ENCODE peak calls at places on chromosomes 13 and 19, in six cellular contexts. I is esophagus muscularis mucosa, N is OCI-LY7, D is stomach, M is lower lobe of right lung, B is hepatocyte. T is an unnamed sample. For H3K36me3, the result is how much of the 10 kb centered on the place peaks cover.

GRCh38 chr19:16588089-16588823 is 16.0 kb upstream of the SLC35E1 start:
- DNase-seq in N (peak), I (no peak), D (no peak), B (no peak), M (no peak), T (peak)

GRCh38 chr13:49098771-49099512 is 121.2 kb upstream of the MLNR start:
- DNase-seq in I (no peak), B (no peak), M (no peak), N (peak), D (no peak), T (peak)

GRCh38 chr13:113273856-113274590 is 23.0 kb upstream of the LAMP1 start:
- DNase-seq in N (no peak), B (peak), D (no peak), I (no peak), M (peak), T (no peak)

GRCh38 chr19:35879770-35880317 is 11.5 kb downstream of the APLP1 start:
- DNase-seq in I (no peak), B (peak), M (peak), N (peak), D (peak), T (peak)

GRCh38 chr13:57638147-57638890 is 6.8 kb downstream of the PCDH17 start:
- DNase-seq in B (no peak), I (no peak), M (no peak), N (no peak), D (no peak), T (no peak)

GRCh38 chr19:34254552-34255432 is at the start of gene GARRE1:
- DNase-seq in B (peak), M (peak), I (no peak), N (peak), D (peak), T (peak)

GRCh38 chr13:100428966-100429365 is 159.6 kb downstream of the GGACT start:
- DNase-seq in D (no peak), I (no peak), N (no peak), M (no peak), B (no peak), T (no peak)

GRCh38 chr19:39928357-39928725 is 6.1 kb downstream of the FCGBP start:
- DNase-seq in B (no peak), M (no peak), D (no peak), I (no peak), N (no peak), T (no peak)

GRCh38 chr13:104584481-104584880 is 1518.3 kb upstream of the SLC10A2 start:
- DNase-seq in B (no peak), I (no peak), M (no peak), N (no peak), D (no peak), T (no peak)

GRCh38 chr19:9793051-9793591 is 24.6 kb upstream of the ZNF846 start:
- DNase-seq in M (peak), I (peak), B (peak), D (peak), N (peak), T (no peak)

GRCh38 chr19:55197531-55197930 is 11.8 kb downstream of the PTPRH start:
- DNase-seq in N (peak), D (no peak), I (no peak), B (peak), M (no peak), T (no peak)

GRCh38 chr19:39129116-39129515 is 3.5 kb downstream of the PAK4 start:
- DNase-seq in B (no peak), D (no peak), I (no peak), M (no peak), N (no peak), T (no peak)

GRCh38 chr13:28609936-28610335 is 49.0 kb upstream of the POMP start:
- DNase-seq in D (no peak), N (no peak), I (no peak), B (no peak), M (no peak), T (no peak)

GRCh38 chr19:18464646-18465045 is 26.7 kb upstream of the ISYNA1 start:
- DNase-seq in I (peak), D (peak), B (peak), N (no peak), M (peak), T (no peak)
- TF ChIP-seq CTCF in I (no peak), D (no peak), B (no peak), N (no peak), M (no peak), T (no peak)

GRCh38 chr13:19737844-19738557 is 44.7 kb downstream of the PSPC1 start:
- DNase-seq in N (no peak), B (no peak), M (no peak), I (no peak), D (no peak), T (no peak)
- H3K36me3 ChIP-seq in N (half or more), B (under half), M (half or more), I (under half), D (under half), T (under half)

GRCh38 chr19:3605770-3606169 is 905 bp downstream of the TBXA2R start:
- DNase-seq in M (no peak), N (no peak), I (no peak), B (no peak), D (no peak), T (no peak)
- H3K4me3 ChIP-seq in M (peak), N (no peak), I (peak), B (no peak), D (peak), T (no peak)

DNA sequence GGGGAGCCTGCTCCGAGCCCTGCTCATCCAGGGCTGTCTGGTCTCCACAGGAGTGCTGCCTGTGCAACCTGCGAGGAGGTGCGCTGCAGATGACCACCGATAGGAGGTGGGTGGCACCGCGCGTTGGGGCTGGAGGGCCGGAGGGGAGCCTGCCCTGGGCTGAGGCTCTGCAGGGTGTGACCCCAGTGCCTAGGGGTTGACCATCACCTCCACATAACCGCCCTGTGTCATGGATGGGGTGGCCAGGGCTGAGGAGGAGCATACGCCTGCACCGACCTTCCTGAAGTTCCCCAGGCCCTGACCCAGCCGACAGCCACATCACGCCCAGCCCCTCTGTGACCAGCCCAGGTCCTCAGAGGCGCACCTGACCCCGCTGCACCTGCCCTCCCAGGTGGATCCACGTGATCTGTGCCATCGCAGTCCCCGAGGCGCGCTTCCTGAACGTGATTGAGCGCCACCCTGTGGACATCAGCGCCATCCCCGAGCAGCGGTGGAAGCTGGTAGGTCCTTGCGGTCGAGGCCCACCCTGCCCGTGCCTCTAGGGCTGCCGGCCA is 168.7 kb downstream of the KDM4B start:
- DNase-seq in D (no peak), M (no peak), N (no peak), I (no peak), B (no peak), T (no peak)
- TF ChIP-seq CTCF in D (no peak), M (no peak), N (peak), I (peak), B (peak), T (peak)

DNA sequence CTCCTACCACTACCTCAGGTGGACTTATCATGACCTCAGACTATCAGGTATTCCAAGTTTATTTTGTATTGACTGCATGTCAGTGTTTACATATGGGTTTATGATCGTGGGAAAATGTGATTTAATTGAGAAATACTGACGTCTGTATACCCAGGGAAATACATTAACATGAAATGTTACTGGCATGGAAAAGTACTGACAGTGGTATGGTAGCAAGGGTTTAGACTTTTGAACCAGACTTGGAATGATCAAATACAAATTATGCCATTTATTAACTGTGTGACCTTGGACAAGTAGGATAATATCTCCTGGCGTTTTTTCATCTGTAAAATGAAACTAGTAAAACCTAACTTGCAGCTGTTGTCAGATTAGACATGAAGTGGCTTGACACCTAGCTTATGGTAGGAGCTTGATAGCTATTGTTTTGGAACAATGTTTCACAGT is 147.7 kb downstream of the CDK8 start:
- DNase-seq in B (no peak), D (no peak), N (no peak), M (no peak), I (no peak), T (no peak)
- H3K36me3 ChIP-seq in B (under half), D (under half), N (under half), M (under half), I (under half), T (under half)

GRCh38 chr13:106099765-106100164 is 435.7 kb downstream of the EFNB2 start:
- DNase-seq in B (no peak), M (no peak), N (no peak), D (no peak), I (no peak), T (no peak)
- H3K4me3 ChIP-seq in B (no peak), M (no peak), N (no peak), D (no peak), I (no peak), T (no peak)

DNA sequence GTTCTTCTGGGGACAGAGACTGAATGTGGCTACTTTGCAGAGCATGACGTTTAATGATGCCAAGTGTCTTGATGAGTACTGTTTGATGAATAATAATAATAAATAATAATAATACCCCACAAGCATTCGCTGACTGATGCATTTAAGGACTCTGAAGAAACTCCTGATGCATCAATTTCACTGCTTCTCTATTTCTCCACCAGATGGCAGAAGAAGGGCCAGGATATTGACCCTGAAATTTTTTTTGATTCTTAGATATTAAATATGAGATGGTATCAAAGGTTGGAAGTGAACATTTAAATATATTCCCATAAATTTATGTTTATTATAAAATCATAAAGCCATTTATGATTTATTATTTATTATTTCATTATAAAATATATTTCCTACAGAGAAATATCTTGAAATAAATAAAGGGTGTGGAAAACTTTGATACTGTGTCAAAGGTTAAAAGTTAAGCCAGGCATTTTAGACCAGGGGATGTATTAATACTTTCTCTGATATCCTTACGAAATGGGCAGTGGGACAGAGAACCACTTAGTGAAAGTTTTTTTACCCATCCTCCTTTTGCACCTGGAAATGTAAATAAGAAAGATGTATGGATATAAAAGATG is 170.9 kb downstream of the LACC1 start:
- DNase-seq in N (peak), I (no peak), B (peak), D (no peak), M (no peak), T (no peak)
- TF ChIP-seq CTCF in N (peak), I (peak), B (peak), D (peak), M (peak), T (peak)

DNA sequence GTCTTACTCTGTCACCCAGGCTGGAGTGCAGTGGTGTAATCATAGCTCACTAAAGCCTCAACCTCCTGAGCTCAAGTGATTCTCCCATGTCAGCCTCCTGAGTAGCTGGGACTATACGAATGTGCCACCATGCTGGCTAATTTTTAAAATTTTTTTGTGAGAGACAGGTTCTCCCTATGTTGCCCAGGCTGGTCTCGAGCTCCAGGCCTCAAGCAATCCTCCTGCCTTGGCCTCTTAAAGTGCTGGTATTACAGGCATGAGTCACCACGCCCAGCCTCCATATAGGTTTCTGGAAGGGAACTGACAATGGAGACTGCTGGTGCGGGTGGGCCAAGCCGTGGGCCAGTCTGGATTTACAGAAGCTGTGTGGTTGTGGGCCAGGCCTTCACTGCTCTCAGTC is 189.2 kb downstream of the URI1 start:
- DNase-seq in M (no peak), N (no peak), D (no peak), B (no peak), I (no peak), T (no peak)
- H3K36me3 ChIP-seq in M (under half), N (under half), D (under half), B (under half), I (under half), T (under half)

DNA sequence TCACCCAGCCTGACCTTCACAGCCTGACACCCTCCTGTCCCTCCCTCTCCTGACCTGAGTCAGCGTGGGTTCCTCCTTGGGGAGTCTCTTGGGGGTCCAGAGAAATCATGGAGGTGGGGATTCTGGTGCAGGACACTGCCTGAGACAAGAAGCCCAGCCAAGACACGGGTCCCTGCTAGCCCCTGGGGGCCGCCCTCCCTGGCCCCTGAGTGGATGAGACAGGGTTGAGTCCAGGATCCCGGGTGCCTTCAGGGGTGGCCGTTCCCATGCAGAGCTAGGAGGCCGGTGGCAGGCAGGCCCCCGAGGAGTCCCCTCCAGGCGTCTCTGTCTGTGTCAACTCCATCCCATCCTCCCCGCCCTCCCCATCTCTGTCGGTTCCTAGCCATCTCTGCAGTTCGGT is 1.6 kb downstream of the MAP2K7 start:
- DNase-seq in M (no peak), N (no peak), B (no peak), D (no peak), I (no peak), T (no peak)
- H3K4me3 ChIP-seq in M (peak), N (peak), B (peak), D (peak), I (peak), T (peak)

DNA sequence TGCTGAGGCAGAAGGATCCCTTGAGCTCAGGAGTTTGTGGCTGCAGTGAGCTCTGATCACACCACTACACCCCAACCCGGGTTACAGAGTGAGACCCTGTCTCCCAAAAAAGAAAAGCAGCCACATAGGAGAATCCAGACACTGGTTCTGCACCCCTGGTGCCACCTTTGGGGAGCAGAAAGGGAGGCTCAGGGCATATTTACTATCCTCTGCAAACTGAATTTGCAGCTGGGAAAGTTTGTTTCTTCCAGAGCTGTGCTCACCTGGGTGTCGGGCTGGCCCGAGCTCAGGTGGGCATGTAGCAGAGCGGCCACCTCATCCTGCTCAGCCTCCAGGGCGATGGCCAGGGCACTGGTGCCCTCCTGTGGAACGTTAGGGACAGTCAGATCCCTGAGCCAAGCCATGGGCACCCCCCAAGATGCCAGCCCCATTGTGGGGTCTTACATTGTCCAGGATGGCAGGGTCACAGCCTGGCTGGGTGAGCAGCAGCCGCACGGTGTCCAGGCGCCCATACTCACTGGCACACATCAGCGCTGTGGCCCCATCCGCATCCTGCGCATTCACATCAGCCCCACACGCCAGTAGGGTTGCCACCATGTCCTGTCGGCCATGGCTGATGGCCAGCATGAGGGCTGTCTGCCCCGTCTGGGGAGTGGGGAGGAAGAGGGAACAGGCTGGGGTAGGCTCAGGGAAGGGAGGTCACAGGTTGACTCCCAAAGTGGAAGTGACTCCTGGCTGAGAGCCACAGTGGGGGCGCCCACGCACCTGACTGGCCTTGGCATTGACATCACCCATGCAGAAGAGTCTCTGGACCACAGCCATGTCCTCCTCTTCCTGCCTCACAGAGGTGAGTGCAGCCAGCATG is 3.1 kb downstream of the RPS28 start:
- DNase-seq in D (no peak), M (no peak), B (no peak), I (no peak), N (peak), T (no peak)
- TF ChIP-seq CTCF in D (no peak), M (no peak), B (no peak), I (no peak), N (peak), T (no peak)